ENCODE peak calls at places on chromosomes 11 and 22, in seven cellular contexts. Z is NAMALWA; C is HFFc6; W is NCI-H2081; R is ACHN; Y is activated gamma-delta T cell treated with Interleukin-2 at 50 U/mL for 16 hours; L is stimulated activated naive CD8-positive, alpha-beta T cell treated with anti-CD3 and anti-CD28 coated beads, Interleukin-15, Interleukin-2, amounts not matched to agents 100 U/mL and 50 U/mL, for 24 hours. B is an unnamed sample.

GRCh38 chr11:76385903-76386302 is 4.8 kb downstream of the GVQW3 start:
- DNase-seq in Z (no peak), C (no peak), W (no peak), R (no peak), Y (no peak), L (no peak), B (no peak)

GRCh38 chr22:25833091-25833490 is 91.1 kb downstream of the MYO18B start:
- DNase-seq in Z (no peak), C (no peak), W (no peak), R (no peak), Y (no peak), L (no peak), B (no peak)

GRCh38 chr11:76796511-76797203 is 13.5 kb downstream of the TSKU start:
- DNase-seq in Z (no peak), C (no peak), W (no peak), R (no peak), Y (no peak), L (no peak), B (no peak)

GRCh38 chr22:38774496-38775166 is 18.8 kb upstream of the SUN2 start:
- DNase-seq in Z (no peak), C (no peak), W (no peak), R (no peak), Y (no peak), L (no peak), B (no peak)

GRCh38 chr11:68839054-68839865 is 2.5 kb downstream of the CPT1A start:
- DNase-seq in Z (peak), C (peak), W (peak), R (peak), Y (peak), L (peak), B (peak)

GRCh38 chr11:57791321-57792059 is 29.9 kb downstream of the CTNND1 start:
- DNase-seq in Z (no peak), C (no peak), W (no peak), R (no peak), Y (no peak), L (peak), B (peak)

GRCh38 chr11:134915212-134915611 is 503.2 kb upstream of the B3GAT1 start:
- DNase-seq in Z (no peak), C (no peak), W (no peak), R (no peak), Y (no peak), L (no peak), B (no peak)

GRCh38 chr22:45576730-45577464 is 74.2 kb downstream of the FBLN1 start:
- DNase-seq in Z (no peak), C (no peak), W (no peak), R (no peak), Y (no peak), L (no peak), B (no peak)

GRCh38 chr11:22466809-22467208 is 128.6 kb downstream of the SLC17A6 start:
- DNase-seq in Z (no peak), C (no peak), W (no peak), R (peak), Y (no peak), L (no peak), B (peak)

GRCh38 chr11:103220133-103220532 is 110.9 kb downstream of the DYNC2H1 start:
- DNase-seq in Z (no peak), C (no peak), W (no peak), R (no peak), Y (no peak), L (no peak), B (no peak)

GRCh38 chr11:121582296-121582695 is 129.5 kb upstream of the SORL1-AS1 start:
- DNase-seq in Z (peak), C (no peak), W (no peak), R (no peak), Y (no peak), L (no peak), B (no peak)

GRCh38 chr11:111715142-111715816 is 50.9 kb downstream of the PPP2R1B start:
- DNase-seq in Z (peak), C (no peak), W (no peak), R (no peak), Y (no peak), L (no peak), B (no peak)

GRCh38 chr11:112977620-112978212 is 16.5 kb downstream of the NCAM1 start:
- DNase-seq in Z (no peak), C (no peak), W (peak), R (no peak), Y (no peak), L (no peak), B (no peak)

GRCh38 chr11:95108159-95108611 is 18.5 kb downstream of the ENDOD1 start:
- DNase-seq in Z (no peak), C (no peak), W (no peak), R (no peak), Y (no peak), L (no peak), B (no peak)

GRCh38 chr22:45164217-45165123 is 745 bp downstream of the NUP50 start:
- DNase-seq in Z (peak), C (no peak), W (no peak), R (peak), Y (peak), L (peak), B (no peak)

B was measured in RCC 7860.